ENCODE peak calls at places on chromosome 15, in four cellular contexts. Q, Y, A and E are unnamed samples. For H3K4me1, the result is how much of the 10 kb centered on the place peaks cover.

GRCh38 chr15:39287322-39288195 is 293.3 kb upstream of the THBS1 start:
- DNase-seq in Q (peak), Y (no peak), A (no peak), E (no peak)

GRCh38 chr15:79884204-79884596 is 12.6 kb downstream of the MTHFS start:
- DNase-seq in Q (no peak), Y (no peak), A (no peak), E (no peak)

GRCh38 chr15:101538177-101538576 is 48.7 kb upstream of the PCSK6 start:
- DNase-seq in Q (no peak), Y (no peak), A (no peak), E (no peak)

GRCh38 chr15:31265871-31266711 is 60.5 kb upstream of the KLF13 start:
- DNase-seq in Q (no peak), Y (peak), A (peak), E (peak)

GRCh38 chr15:101536166-101536874 is 46.8 kb upstream of the PCSK6 start:
- DNase-seq in Q (no peak), Y (no peak), A (peak), E (no peak)

GRCh38 chr15:45648521-45649200 is 13.8 kb downstream of the SQOR start:
- DNase-seq in Q (peak), Y (no peak), A (no peak), E (no peak)

GRCh38 chr15:28977377-28978010 is 91.7 kb downstream of the APBA2 start:
- DNase-seq in Q (peak), Y (peak), A (no peak), E (no peak)

GRCh38 chr15:94125131-94125530 is 106.2 kb upstream of the MCTP2 start:
- DNase-seq in Q (no peak), Y (no peak), A (no peak), E (no peak)

GRCh38 chr15:94671845-94672524 is 440.6 kb downstream of the MCTP2 start:
- DNase-seq in Q (no peak), Y (peak), A (no peak), E (peak)

GRCh38 chr15:59438891-59439290 is 905 bp downstream of the FAM81A start:
- DNase-seq in Q (peak), Y (no peak), A (no peak), E (peak)

GRCh38 chr15:97929456-97930229 is 30.9 kb upstream of the ARRDC4 start:
- DNase-seq in Q (no peak), Y (no peak), A (no peak), E (no peak)

GRCh38 chr15:64180235-64180824 is 17.5 kb upstream of the PPIB start:
- DNase-seq in Q (peak), Y (no peak), A (no peak), E (no peak)

GRCh38 chr15:99343836-99344551 is 92.7 kb downstream of the LRRC28 start:
- DNase-seq in Q (peak), Y (peak), A (no peak), E (peak)

GRCh38 chr15:101447561-101448071 is 41.9 kb downstream of the PCSK6 start:
- DNase-seq in Q (no peak), Y (peak), A (no peak), E (peak)

GRCh38 chr15:69032703-69033373 is 18.3 kb downstream of the NOX5 start:
- DNase-seq in Q (no peak), Y (no peak), A (no peak), E (no peak)

GRCh38 chr15:100919481-100920405 is 586 bp downstream of the LRRK1 start:
- DNase-seq in Q (peak), Y (no peak), A (no peak), E (no peak)

GRCh38 chr15:81294501-81294850 is 29.5 kb downstream of the STARD5 start:
- DNase-seq in Q (no peak), Y (no peak), A (no peak), E (no peak)
- H3K4me1 ChIP-seq in Q (under half), Y (under half), A (under half), E (under half)

DNA sequence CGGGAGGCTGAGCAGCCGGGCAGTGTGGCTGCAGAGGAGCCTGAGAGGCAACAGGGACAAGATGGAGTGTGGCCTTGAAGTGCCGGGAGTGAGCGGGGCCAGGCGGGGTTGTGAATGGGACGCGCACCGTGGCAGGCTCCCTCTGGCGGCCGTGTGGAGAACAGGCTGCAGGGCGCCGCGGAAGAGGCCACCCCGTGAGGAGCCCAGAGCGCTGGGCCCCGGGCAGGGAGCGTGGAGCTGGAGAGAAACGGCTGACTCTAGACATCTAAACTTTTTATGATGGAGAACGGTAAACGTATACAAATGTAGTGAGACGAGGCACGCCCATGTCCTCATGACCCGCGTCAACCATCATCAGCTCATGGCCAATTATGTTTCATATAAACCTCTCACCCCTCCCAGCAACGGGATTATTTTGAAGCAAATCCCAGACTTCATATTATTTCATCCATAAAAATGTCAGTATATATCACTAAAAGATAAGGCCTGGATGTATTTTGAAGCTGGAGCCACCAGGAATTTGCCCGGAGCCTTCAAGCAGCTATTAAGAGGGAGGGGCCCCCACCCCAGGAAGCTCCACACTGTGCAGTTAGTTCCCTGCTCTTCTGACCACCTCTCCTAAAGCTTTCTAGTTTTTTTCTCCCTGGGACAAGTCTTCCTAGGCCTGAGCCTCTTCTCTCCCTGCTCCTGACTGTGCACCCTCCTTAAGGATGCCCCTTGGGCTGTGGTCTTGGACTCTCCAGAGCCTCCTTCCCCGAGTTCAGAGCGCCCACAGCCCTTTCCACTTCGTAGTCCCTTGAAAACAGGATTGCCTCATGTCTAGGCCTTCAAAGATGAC is 149.4 kb downstream of the SMAD6 start:
- DNase-seq in Q (peak), Y (peak), A (peak), E (peak)
- H3K4me3 ChIP-seq in Q (no peak), Y (no peak), A (no peak), E (no peak)

GRCh38 chr15:93001156-93001555 is 87.9 kb downstream of the RGMA start:
- DNase-seq in Q (no peak), Y (no peak), A (no peak), E (no peak)
- H3K4me1 ChIP-seq in Q (under half), Y (under half), A (under half), E (under half)

GRCh38 chr15:75134748-75135147 is 66.9 kb upstream of the C15orf39 start:
- DNase-seq in Q (no peak), Y (no peak), A (no peak), E (no peak)

GRCh38 chr15:75131269-75131643 is 70.4 kb upstream of the C15orf39 start:
- DNase-seq in Q (no peak), Y (no peak), A (no peak), E (no peak)

GRCh38 chr15:75129788-75130187 is 71.9 kb upstream of the C15orf39 start:
- DNase-seq in Q (no peak), Y (no peak), A (no peak), E (no peak)

GRCh38 chr15:75127186-75127585 is 74.5 kb upstream of the C15orf39 start:
- DNase-seq in Q (no peak), Y (no peak), A (no peak), E (no peak)

GRCh38 chr15:75130597-75131268 is 70.9 kb upstream of the C15orf39 start:
- DNase-seq in Q (no peak), Y (no peak), A (no peak), E (no peak)
- H3K4me3 ChIP-seq in Q (no peak), Y (no peak), A (no peak), E (no peak)

GRCh38 chr15:73922186-73923151 is 3.8 kb upstream of the LOXL1 start:
- DNase-seq in Q (no peak), Y (peak), A (no peak), E (no peak)
- H3K4me1 ChIP-seq in Q (under half), Y (half or more), A (under half), E (under half)

GRCh38 chr15:51093865-51094605 is 671 bp downstream of the TNFAIP8L3 start:
- DNase-seq in Q (peak), Y (no peak), A (peak), E (peak)
- H3K4me3 ChIP-seq in Q (no peak), Y (peak), A (peak), E (peak)